ENCODE peak calls at places on chromosomes 2 and 18, in nine cellular contexts. Z, M, S, P, E, F, G, I and B are unnamed samples.

GRCh38 chr2:235860111-235860510 is 308.1 kb downstream of the GBX2 start:
- DNase-seq in Z (no peak), M (no peak), S (peak), P (no peak), E (no peak), F (no peak), G (no peak), I (no peak), B (no peak)

GRCh38 chr2:207734264-207734635 is 22.8 kb downstream of the CCNYL1 start:
- DNase-seq in Z (no peak), M (no peak), S (peak), P (no peak), E (peak), F (no peak), G (no peak), I (no peak), B (no peak)

GRCh38 chr2:71705171-71705960 is 252.0 kb downstream of the DYSF start:
- DNase-seq in Z (no peak), M (no peak), S (no peak), P (no peak), E (no peak), F (no peak), G (peak), I (no peak), B (no peak)

GRCh38 chr18:10374615-10375295 is 79.7 kb upstream of the APCDD1 start:
- DNase-seq in Z (no peak), M (no peak), S (no peak), P (no peak), E (no peak), F (no peak), G (no peak), I (no peak), B (no peak)

GRCh38 chr2:143730950-143731254 is 601.7 kb downstream of the ARHGAP15 start:
- DNase-seq in Z (no peak), M (no peak), S (peak), P (no peak), E (no peak), F (no peak), G (no peak), I (no peak), B (no peak)

GRCh38 chr2:151292546-151292945 is 3.1 kb upstream of the NMI start:
- DNase-seq in Z (no peak), M (no peak), S (no peak), P (no peak), E (no peak), F (no peak), G (no peak), I (no peak), B (no peak)

GRCh38 chr2:102185347-102185746 is 1.5 kb upstream of the IL1RL2 start:
- DNase-seq in Z (no peak), M (no peak), S (peak), P (no peak), E (no peak), F (no peak), G (no peak), I (no peak), B (no peak)

GRCh38 chr2:226934546-226935243 is 98.8 kb downstream of the RHBDD1 start:
- DNase-seq in Z (no peak), M (no peak), S (no peak), P (no peak), E (no peak), F (no peak), G (no peak), I (no peak), B (no peak)

GRCh38 chr2:213214209-213214608 is 62.8 kb upstream of the IKZF2 start:
- DNase-seq in Z (no peak), M (no peak), S (no peak), P (no peak), E (no peak), F (no peak), G (no peak), I (no peak), B (no peak)

GRCh38 chr2:101793277-101793969 is 95.9 kb downstream of the MAP4K4 start:
- DNase-seq in Z (no peak), M (peak), S (no peak), P (no peak), E (peak), F (no peak), G (no peak), I (no peak), B (no peak)

GRCh38 chr2:31483246-31483645 is 68.7 kb upstream of the XDH start:
- DNase-seq in Z (no peak), M (no peak), S (no peak), P (no peak), E (no peak), F (no peak), G (no peak), I (no peak), B (no peak)

GRCh38 chr2:37766087-37766486 is 94.6 kb upstream of the CDC42EP3 start:
- DNase-seq in Z (no peak), M (no peak), S (peak), P (no peak), E (no peak), F (no peak), G (no peak), I (no peak), B (no peak)

GRCh38 chr2:98063289-98063688 is 23.7 kb upstream of the VWA3B start:
- DNase-seq in Z (no peak), M (no peak), S (no peak), P (no peak), E (no peak), F (no peak), G (no peak), I (no peak), B (no peak)

GRCh38 chr2:239930871-239931771 is 94.0 kb downstream of the NDUFA10 start:
- DNase-seq in Z (peak), M (no peak), S (no peak), P (peak), E (no peak), F (no peak), G (peak), I (no peak), B (peak)
- H3K4me3 ChIP-seq in Z (no peak), M (no peak), S (no peak), P (no peak), E (no peak), F (no peak), G (no peak), I (no peak), B (no peak)

DNA sequence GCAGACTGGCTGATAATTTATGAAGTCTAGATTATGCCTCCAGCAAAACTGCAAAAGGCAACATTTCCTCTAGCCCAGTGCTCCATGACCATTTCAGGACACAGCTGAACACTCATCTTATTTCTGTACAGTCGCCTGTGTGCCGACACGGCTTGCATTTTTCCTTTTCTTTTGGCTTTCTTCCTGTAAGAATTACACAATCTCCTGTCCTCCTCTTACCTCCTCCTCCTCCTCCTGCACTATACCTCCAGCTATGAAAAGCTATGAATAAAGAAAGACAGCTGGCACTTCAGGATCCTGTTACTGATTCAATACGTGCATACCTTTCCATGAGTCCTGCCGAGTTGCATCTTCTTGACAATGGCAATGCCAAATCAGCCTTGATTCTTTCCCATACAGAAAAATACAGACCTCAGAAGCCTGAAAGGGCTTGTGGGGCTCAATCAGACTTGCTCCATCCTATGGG is 32.2 kb upstream of the TRIB2 start:
- DNase-seq in Z (no peak), M (no peak), S (peak), P (no peak), E (no peak), F (no peak), G (no peak), I (no peak), B (no peak)
- H3K4me3 ChIP-seq in Z (no peak), M (no peak), S (no peak), P (no peak), E (no peak), F (no peak), G (no peak), I (peak), B (no peak)

GRCh38 chr2:46390036-46390435 is 89.3 kb upstream of the TMEM247 start:
- DNase-seq in Z (no peak), M (no peak), S (no peak), P (no peak), E (no peak), F (no peak), G (no peak), I (no peak), B (no peak)
- H3K4me3 ChIP-seq in Z (no peak), M (no peak), S (no peak), P (no peak), E (no peak), F (no peak), G (no peak), I (no peak), B (no peak)

DNA sequence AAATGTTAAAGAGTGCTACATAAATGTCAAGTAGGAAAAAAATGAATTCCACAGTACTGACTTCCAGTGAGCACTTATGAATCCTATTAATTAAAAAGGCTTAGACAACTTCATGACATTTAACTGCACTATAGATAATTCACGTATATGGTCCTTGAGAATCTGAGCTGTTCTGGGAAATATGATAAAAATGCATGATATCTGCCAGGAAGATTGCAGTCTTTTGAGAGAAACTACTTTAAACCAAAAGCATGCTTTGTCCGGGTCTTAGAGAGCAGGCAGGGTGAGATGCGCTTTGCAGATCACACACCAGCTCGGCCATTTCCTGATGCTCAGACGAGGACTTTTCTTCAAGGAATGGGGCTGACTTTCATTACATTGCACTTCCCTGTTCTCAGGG is 42.6 kb downstream of the CMPK2 start:
- DNase-seq in Z (no peak), M (no peak), S (peak), P (no peak), E (no peak), F (no peak), G (no peak), I (no peak), B (no peak)
- H3K4me3 ChIP-seq in Z (no peak), M (no peak), S (no peak), P (no peak), E (no peak), F (no peak), G (no peak), I (no peak), B (no peak)

GRCh38 chr2:167508709-167509108 is 620.4 kb downstream of the XIRP2 start:
- DNase-seq in Z (no peak), M (no peak), S (peak), P (no peak), E (no peak), F (no peak), G (no peak), I (no peak), B (no peak)

GRCh38 chr2:167506395-167506794 is 618.1 kb downstream of the XIRP2 start:
- DNase-seq in Z (no peak), M (no peak), S (no peak), P (no peak), E (no peak), F (no peak), G (no peak), I (no peak), B (no peak)

GRCh38 chr2:167504695-167505094 is 616.4 kb downstream of the XIRP2 start:
- DNase-seq in Z (no peak), M (no peak), S (no peak), P (no peak), E (no peak), F (no peak), G (no peak), I (no peak), B (no peak)

GRCh38 chr2:167509585-167509984 is 621.3 kb downstream of the XIRP2 start:
- DNase-seq in Z (no peak), M (no peak), S (peak), P (no peak), E (no peak), F (no peak), G (no peak), I (peak), B (no peak)

DNA sequence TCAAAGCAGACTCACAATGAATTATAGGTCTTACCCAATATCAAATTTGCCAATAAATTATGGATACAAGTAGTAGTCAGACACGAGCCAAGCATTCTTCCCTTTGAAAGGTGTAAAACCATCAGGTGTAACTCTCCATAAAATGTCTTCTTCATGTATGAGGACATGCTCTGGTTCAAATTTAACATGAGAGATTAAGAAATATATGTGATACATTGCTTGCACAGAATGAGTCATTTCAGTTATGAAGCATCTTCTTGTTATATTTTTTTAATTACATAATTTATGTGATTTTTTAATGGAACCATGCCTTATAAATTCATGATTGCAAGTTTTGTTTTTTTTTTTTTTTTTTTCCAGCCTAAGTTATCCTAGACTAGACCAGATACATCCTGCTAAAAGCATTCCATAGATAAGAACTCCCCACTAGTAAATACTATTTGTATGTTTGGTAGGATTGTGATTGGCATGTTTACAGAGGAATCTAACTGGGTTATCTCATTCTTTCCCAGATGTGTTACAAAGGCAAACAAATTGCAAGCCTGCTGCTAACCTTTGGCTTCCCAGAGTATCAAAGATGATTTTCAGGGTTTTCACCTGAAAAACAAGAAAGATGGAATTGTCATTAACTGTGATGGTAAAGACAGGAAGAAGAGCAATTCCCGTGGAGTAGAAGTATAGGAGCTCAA is 621.9 kb downstream of the XIRP2 start:
- DNase-seq in Z (no peak), M (no peak), S (peak), P (no peak), E (no peak), F (no peak), G (no peak), I (no peak), B (no peak)
- H3K4me3 ChIP-seq in Z (no peak), M (no peak), S (no peak), P (no peak), E (no peak), F (no peak), G (no peak), I (no peak), B (no peak)

GRCh38 chr2:222673883-222674282 is 2.4 kb downstream of the MOGAT1 start:
- DNase-seq in Z (no peak), M (no peak), S (no peak), P (no peak), E (no peak), F (no peak), G (no peak), I (no peak), B (no peak)

GRCh38 chr2:222673273-222673672 is 1.8 kb downstream of the MOGAT1 start:
- DNase-seq in Z (no peak), M (no peak), S (no peak), P (no peak), E (no peak), F (no peak), G (no peak), I (no peak), B (no peak)

GRCh38 chr2:222671259-222672067 is at the start of gene MOGAT1:
- DNase-seq in Z (peak), M (no peak), S (no peak), P (peak), E (peak), F (no peak), G (peak), I (no peak), B (no peak)

GRCh38 chr2:222670191-222671038 is 1.0 kb upstream of the MOGAT1 start:
- DNase-seq in Z (no peak), M (no peak), S (no peak), P (no peak), E (no peak), F (no peak), G (no peak), I (no peak), B (no peak)

GRCh38 chr2:222672068-222672401 is 577 bp downstream of the MOGAT1 start:
- DNase-seq in Z (no peak), M (no peak), S (no peak), P (no peak), E (no peak), F (no peak), G (no peak), I (no peak), B (no peak)
- H3K4me3 ChIP-seq in Z (peak), M (no peak), S (peak), P (peak), E (peak), F (peak), G (no peak), I (peak), B (peak)

DNA sequence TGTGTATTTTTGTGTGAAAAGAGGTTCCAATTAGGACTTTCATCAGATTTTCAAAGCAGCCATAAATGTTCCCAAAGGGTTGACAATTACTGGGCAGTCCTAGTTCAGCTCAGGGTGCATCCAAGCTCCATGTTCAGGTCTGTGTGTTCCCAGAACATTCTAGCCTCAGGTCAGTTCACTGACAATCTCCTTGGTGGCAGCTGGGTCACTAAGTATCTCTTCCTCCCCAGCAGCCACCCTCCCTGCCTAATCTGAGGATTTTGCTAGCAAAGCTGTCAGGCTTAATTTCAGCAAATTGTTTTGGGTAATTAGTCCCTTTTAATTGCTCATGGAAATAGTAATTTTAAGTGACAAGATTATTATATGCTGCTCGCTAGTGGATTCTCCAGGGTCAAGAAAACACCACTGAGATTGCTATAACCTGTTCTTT is 29.8 kb downstream of the UPP2 start:
- DNase-seq in Z (no peak), M (no peak), S (no peak), P (no peak), E (no peak), F (no peak), G (no peak), I (no peak), B (no peak)
- H3K4me3 ChIP-seq in Z (no peak), M (no peak), S (no peak), P (no peak), E (no peak), F (no peak), G (no peak), I (no peak), B (no peak)